ENCODE peak calls at places on chromosome 15, in eight cellular contexts. S is chondrocyte; I is activated naive CD4-positive, alpha-beta T cell; M is body of pancreas; D is cerebellum; R is stimulated activated CD4-positive, alpha-beta T cell treated with anti-CD3 and anti-CD28 coated beads, Interleukin-2, amount 100 ng/mL, for 24 hours; O is GM12891; F is activated CD4-positive, alpha-beta T cell treated with anti-CD3 and anti-CD28 coated beads for 24 hours. Z is an unnamed sample.

GRCh38 chr15:72382146-72382545 is 6.3 kb upstream of the HEXA start:
- DNase-seq in I (no peak), R (no peak), S (no peak), O (no peak), D (no peak), F (no peak), M (no peak), Z (no peak)

GRCh38 chr15:89993344-89993743 is 7.8 kb upstream of the ZNF710 start:
- DNase-seq in D (no peak), I (no peak), S (no peak), R (no peak), O (no peak), F (no peak), M (no peak), Z (no peak)

GRCh38 chr15:91422704-91423254 is 322.7 kb downstream of the SV2B start:
- DNase-seq in R (no peak), D (no peak), I (no peak), S (no peak), F (no peak), M (no peak), O (no peak), Z (no peak)

GRCh38 chr15:61146643-61147230 is 82.4 kb downstream of the RORA start:
- DNase-seq in M (no peak), S (no peak), D (peak; percentile 36), I (no peak), F (no peak), O (no peak), R (no peak), Z (no peak)

GRCh38 chr15:79593119-79593869 is 161.2 kb downstream of the MINAR1 start:
- DNase-seq in S (no peak), F (no peak), I (no peak), D (no peak), R (no peak), M (no peak), O (no peak), Z (no peak)

GRCh38 chr15:91070872-91071271 is 29.2 kb upstream of the SV2B start:
- DNase-seq in R (no peak), S (no peak), M (no peak), I (no peak), O (no peak), F (no peak), D (no peak), Z (no peak)

GRCh38 chr15:64583983-64584382 is 123.6 kb downstream of the ZNF609 start:
- DNase-seq in R (no peak), I (no peak), S (no peak), D (no peak), O (no peak), F (no peak), M (no peak), Z (no peak)

GRCh38 chr15:53840681-53841080 is 81.2 kb upstream of the WDR72 start:
- DNase-seq in R (no peak), D (no peak), O (no peak), S (no peak), F (no peak), M (no peak), I (no peak), Z (no peak)

GRCh38 chr15:99452728-99453643 is 112.8 kb upstream of the MEF2A start:
- DNase-seq in D (peak; percentile 74), S (peak; percentile 96), I (no peak), M (peak; percentile 54), R (peak; percentile 15), O (peak; percentile 63), F (no peak), Z (peak; percentile 85)

GRCh38 chr15:90665288-90666134 is 51.6 kb upstream of the BLM start:
- DNase-seq in R (peak; percentile 46), D (peak; percentile 64), M (peak; percentile 60), S (no peak), I (no peak), O (peak; percentile 65), F (peak; percentile 39), Z (peak; percentile 83)

GRCh38 chr15:60568301-60568742 is 89.4 kb upstream of the ICE2 start:
- DNase-seq in R (no peak), D (no peak), S (no peak), M (no peak), F (no peak), I (no peak), O (no peak), Z (peak; percentile 43)

GRCh38 chr15:57859130-57859685 is 152.7 kb downstream of the POLR2M start:
- DNase-seq in O (no peak), M (no peak), D (no peak), R (no peak), I (no peak), F (no peak), S (no peak), Z (no peak)

GRCh38 chr15:56844463-56844862 is 74.0 kb upstream of the TCF12 start:
- DNase-seq in D (no peak), R (no peak), S (no peak), O (no peak), I (no peak), F (no peak), M (no peak), Z (no peak)

GRCh38 chr15:51688863-51689262 is 7.6 kb downstream of the SCG3 start:
- DNase-seq in D (no peak), F (no peak), M (no peak), O (no peak), S (no peak), I (no peak), R (no peak), Z (no peak)

GRCh38 chr15:40747685-40748631 is 7.1 kb downstream of the RMDN3 start:
- DNase-seq in F (no peak), I (no peak), O (no peak), D (peak; percentile 69), R (no peak), S (no peak), M (no peak), Z (no peak)

GRCh38 chr15:100207053-100207452 is 134.7 kb downstream of the ADAMTS17 start:
- DNase-seq in O (no peak), D (no peak), S (no peak), R (no peak), M (peak; percentile 76), I (no peak), F (no peak), Z (no peak)

GRCh38 chr15:55247766-55248427 is 41.7 kb downstream of the RAB27A start:
- DNase-seq in S (no peak), I (no peak), O (no peak), D (no peak), M (no peak), R (no peak), F (no peak), Z (no peak)

GRCh38 chr15:70113304-70113700 is 15.6 kb upstream of the TLE3 start:
- DNase-seq in R (no peak), M (peak; percentile 22), I (no peak), O (no peak), F (no peak), D (no peak), S (no peak), Z (no peak)

GRCh38 chr15:90910441-90911301 is 7.6 kb downstream of the MAN2A2 start:
- DNase-seq in O (no peak), I (no peak), D (no peak), S (no peak), R (no peak), M (no peak), F (no peak), Z (no peak)

GRCh38 chr15:64905119-64905831 is 6.4 kb upstream of the ANKDD1A start:
- DNase-seq in D (peak; percentile 60), S (no peak), M (peak; percentile 80), O (peak; percentile 76), I (peak; percentile 59), R (peak; percentile 84), F (peak; percentile 77), Z (peak; percentile 87)

GRCh38 chr15:53759333-53759975 is at the start of gene WDR72:
- DNase-seq in I (no peak), S (no peak), R (no peak), F (no peak), O (peak; percentile 5), D (no peak), M (peak; percentile 45), Z (peak; percentile 18)

GRCh38 chr15:35696767-35697231 is 150.8 kb upstream of the DPH6 start:
- DNase-seq in O (no peak), I (no peak), S (no peak), M (no peak), F (no peak), D (no peak), R (no peak), Z (no peak)

GRCh38 chr15:60611592-60612346 is 132.8 kb upstream of the ICE2 start:
- DNase-seq in R (no peak), S (no peak), O (no peak), F (no peak), D (no peak), M (no peak), I (no peak), Z (no peak)

GRCh38 chr15:75153084-75153483 is 48.6 kb upstream of the C15orf39 start:
- DNase-seq in O (peak; percentile 49), M (no peak), I (no peak), D (no peak), F (no peak), R (no peak), S (no peak), Z (peak; percentile 65)

GRCh38 chr15:69457304-69458280 is 5.0 kb downstream of the RPLP1 start:
- DNase-seq in D (no peak), R (no peak), I (no peak), S (no peak), O (no peak), F (no peak), M (no peak), Z (no peak)

GRCh38 chr15:58770519-58770856 is 614 bp upstream of the MINDY2 start:
- DNase-seq in S (no peak), O (peak; percentile 39), I (no peak), D (no peak), R (no peak), F (no peak), M (no peak), Z (peak; percentile 66)

GRCh38 chr15:45704329-45705249 is 69.8 kb downstream of the SQOR start:
- DNase-seq in M (peak; percentile 25), O (no peak), F (no peak), S (no peak), I (no peak), R (peak; percentile 32), D (no peak), Z (peak; percentile 29)

GRCh38 chr15:91852741-91853500 is 587 bp upstream of the SLCO3A1 start:
- DNase-seq in R (peak; percentile 76), I (peak; percentile 60), O (peak; percentile 62), D (peak; percentile 71), S (no peak), F (peak; percentile 53), M (peak; percentile 67), Z (peak; percentile 81)

GRCh38 chr15:93770788-93771187 is 460.6 kb upstream of the MCTP2 start:
- DNase-seq in O (no peak), M (no peak), R (no peak), I (no peak), S (no peak), D (no peak), F (no peak), Z (no peak)

GRCh38 chr15:52656412-52656811 is 22.8 kb downstream of the ATOSA start:
- DNase-seq in D (no peak), I (no peak), R (no peak), O (no peak), S (no peak), F (no peak), M (no peak), Z (no peak)

GRCh38 chr15:72365844-72366243 is 10.0 kb downstream of the HEXA start:
- DNase-seq in D (no peak), F (no peak), O (peak; percentile 32), I (no peak), M (no peak), S (no peak), R (no peak), Z (peak; percentile 64)

GRCh38 chr15:50275908-50276307 is 10.4 kb upstream of the HDC start:
- DNase-seq in I (no peak), F (no peak), R (no peak), D (no peak), O (no peak), S (no peak), M (no peak), Z (no peak)

GRCh38 chr15:91348812-91349500 is 248.9 kb downstream of the SV2B start:
- DNase-seq in R (no peak), S (no peak), F (no peak), O (no peak), I (no peak), M (no peak), D (no peak), Z (no peak)

GRCh38 chr15:80609512-80609946 is 85.6 kb upstream of the ABHD17C start:
- DNase-seq in S (no peak), M (no peak), I (no peak), O (no peak), F (no peak), D (no peak), R (no peak), Z (no peak)